ENCODE peak calls at places on chromosomes 2 and 18, in nine cellular contexts. V is Kasumi-1; X is transverse colon; Z is activated T-helper 1 cell treated with anti-CD3 and anti-CD28 coated beads, Interleukin-2, amount 50 U/mL, for 16 hours; F is lung microvascular endothelial cell; B is HepG2; R is stimulated activated CD4-positive, alpha-beta T cell treated with anti-CD3 and anti-CD28 coated beads, Interleukin-4, amount 100 ng/mL, for 48 hours; O is cardiac fibroblast; M is stomach. Y is an unnamed sample.

GRCh38 chr2:196823750-196824149 is 14.6 kb upstream of the C2orf66 start:
- DNase-seq in V (peak; percentile 12), F (peak; percentile 86), R (no peak), O (peak; percentile 89), B (no peak), X (no peak), Z (no peak), M (no peak), Y (no peak)

GRCh38 chr2:44456946-44457345 is 95.2 kb downstream of the CAMKMT start:
- DNase-seq in M (no peak), X (no peak), R (no peak), F (no peak), V (no peak), O (peak; percentile 36), B (no peak), Z (no peak), Y (no peak)

GRCh38 chr2:195468771-195469170 is 188.3 kb upstream of the SLC39A10 start:
- DNase-seq in R (no peak), Z (no peak), M (no peak), B (no peak), X (no peak), F (no peak), V (no peak), O (no peak), Y (no peak)

GRCh38 chr18:40874233-40874632 is 1080.8 kb upstream of the PIK3C3 start:
- DNase-seq in X (no peak), B (no peak), O (peak; percentile 79), V (no peak), F (peak; percentile 24), Z (no peak), R (no peak), M (no peak), Y (no peak)

GRCh38 chr18:13895505-13896033 is 19.8 kb downstream of the MC2R start:
- DNase-seq in B (no peak), M (no peak), V (no peak), Z (no peak), F (no peak), X (no peak), R (no peak), O (no peak), Y (no peak)

GRCh38 chr18:46035701-46036680 is 36.1 kb downstream of the PSTPIP2 start:
- DNase-seq in Z (no peak), X (no peak), O (peak; percentile 78), F (no peak), B (no peak), V (no peak), M (no peak), R (no peak), Y (no peak)

GRCh38 chr2:36540986-36541750 is 56.8 kb downstream of the FEZ2 start:
- DNase-seq in B (no peak), M (no peak), F (no peak), Z (no peak), O (no peak), R (no peak), X (no peak), V (no peak), Y (no peak)

GRCh38 chr2:177753682-177754475 is 318.7 kb downstream of the PDE11A start:
- DNase-seq in F (peak; percentile 76), X (peak; percentile 43), B (no peak), R (no peak), Z (no peak), O (peak; percentile 71), M (peak; percentile 27), V (peak; percentile 16), Y (peak; percentile 5)

GRCh38 chr2:233413529-233414272 is 59.4 kb downstream of the DGKD start:
- DNase-seq in F (peak; percentile 71), O (peak; percentile 73), X (no peak), Z (no peak), V (peak; percentile 1), B (peak; percentile 29), R (peak; percentile 41), M (peak; percentile 23), Y (peak; percentile 98)

GRCh38 chr2:138359532-138359931 is 142.0 kb upstream of the SPOPL start:
- DNase-seq in O (no peak), R (no peak), Z (no peak), F (no peak), X (no peak), V (no peak), B (no peak), M (no peak), Y (no peak)

Y was measured in thyroid gland.